ENCODE peak calls at places on chromosomes 5 and 9, in four cellular contexts. One of them, this sample, is unnamed.

GRCh38 chr5:94433393-94434149 is 184.8 kb downstream of the KIAA0825 start:
- DNase-seq in A549: no peak
- DNase-seq in CD8-positive, alpha-beta T cell: no peak
- DNase-seq in cardiac fibroblast: peak
- DNase-seq in this sample: no peak

GRCh38 chr9:105158020-105158419 is 86.4 kb upstream of the SLC44A1 start:
- DNase-seq in A549: no peak
- DNase-seq in CD8-positive, alpha-beta T cell: no peak
- DNase-seq in cardiac fibroblast: no peak
- DNase-seq in this sample: no peak

GRCh38 chr5:81604193-81604592 is 146.7 kb downstream of the SSBP2 start:
- DNase-seq in A549: no peak
- DNase-seq in CD8-positive, alpha-beta T cell: no peak
- DNase-seq in cardiac fibroblast: peak
- DNase-seq in this sample: no peak

GRCh38 chr5:133520991-133521706 is 91.2 kb downstream of the FSTL4 start:
- DNase-seq in A549: no peak
- DNase-seq in CD8-positive, alpha-beta T cell: no peak
- DNase-seq in cardiac fibroblast: no peak
- DNase-seq in this sample: no peak

GRCh38 chr5:28500511-28500910 is 1462.1 kb upstream of the CDH9 start:
- DNase-seq in A549: no peak
- DNase-seq in CD8-positive, alpha-beta T cell: no peak
- DNase-seq in cardiac fibroblast: no peak
- DNase-seq in this sample: no peak

GRCh38 chr9:107316795-107317661 is 33.9 kb downstream of the RAD23B start:
- DNase-seq in A549: no peak
- DNase-seq in CD8-positive, alpha-beta T cell: no peak
- DNase-seq in cardiac fibroblast: peak
- DNase-seq in this sample: no peak

GRCh38 chr5:32753051-32753450 is 41.9 kb downstream of the NPR3 start:
- DNase-seq in A549: no peak
- DNase-seq in CD8-positive, alpha-beta T cell: no peak
- DNase-seq in cardiac fibroblast: peak
- DNase-seq in this sample: no peak

GRCh38 chr5:167634432-167634831 is 657.0 kb upstream of the WWC1 start:
- DNase-seq in A549: no peak
- DNase-seq in CD8-positive, alpha-beta T cell: no peak
- DNase-seq in cardiac fibroblast: peak
- DNase-seq in this sample: no peak

GRCh38 chr5:15683332-15683731 is 183.4 kb downstream of the FBXL7 start:
- DNase-seq in A549: no peak
- DNase-seq in CD8-positive, alpha-beta T cell: no peak
- DNase-seq in cardiac fibroblast: peak
- DNase-seq in this sample: no peak

GRCh38 chr9:133144887-133145466 is 18.7 kb downstream of the GBGT1 start:
- DNase-seq in A549: no peak
- DNase-seq in CD8-positive, alpha-beta T cell: no peak
- DNase-seq in cardiac fibroblast: no peak
- DNase-seq in this sample: peak

GRCh38 chr5:148381906-148382305 is 1.9 kb upstream of the FBXO38 start:
- DNase-seq in A549: no peak
- DNase-seq in CD8-positive, alpha-beta T cell: no peak
- DNase-seq in cardiac fibroblast: no peak
- DNase-seq in this sample: no peak

GRCh38 chr5:76443399-76443798 is 40.3 kb downstream of the IQGAP2 start:
- DNase-seq in A549: no peak
- DNase-seq in CD8-positive, alpha-beta T cell: no peak
- DNase-seq in cardiac fibroblast: no peak
- DNase-seq in this sample: no peak

GRCh38 chr5:318341-318897 is 3.1 kb upstream of the AHRR start:
- DNase-seq in A549: no peak
- DNase-seq in CD8-positive, alpha-beta T cell: no peak
- DNase-seq in cardiac fibroblast: peak
- DNase-seq in this sample: no peak

GRCh38 chr9:111399772-111400563 is 69.9 kb upstream of the OR2K2 start:
- DNase-seq in A549: peak
- DNase-seq in CD8-positive, alpha-beta T cell: no peak
- DNase-seq in cardiac fibroblast: peak
- DNase-seq in this sample: no peak

GRCh38 chr9:75200892-75201470 is 112.7 kb downstream of the OSTF1 start:
- DNase-seq in A549: peak
- DNase-seq in CD8-positive, alpha-beta T cell: no peak
- DNase-seq in cardiac fibroblast: peak
- DNase-seq in this sample: no peak

GRCh38 chr5:93512799-93513198 is 68.2 kb downstream of the NR2F1-AS1 start:
- DNase-seq in A549: no peak
- DNase-seq in CD8-positive, alpha-beta T cell: no peak
- DNase-seq in cardiac fibroblast: peak
- DNase-seq in this sample: no peak

GRCh38 chr9:3692606-3693005 is 166.8 kb upstream of the RFX3 start:
- DNase-seq in A549: no peak
- DNase-seq in CD8-positive, alpha-beta T cell: no peak
- DNase-seq in cardiac fibroblast: no peak
- DNase-seq in this sample: no peak

GRCh38 chr9:26722755-26723154 is 169.8 kb downstream of the CAAP1 start:
- DNase-seq in A549: no peak
- DNase-seq in CD8-positive, alpha-beta T cell: no peak
- DNase-seq in cardiac fibroblast: no peak
- DNase-seq in this sample: no peak
- TF ChIP-seq CTCF in A549: no peak
- TF ChIP-seq CTCF in CD8-positive, alpha-beta T cell: no peak
- TF ChIP-seq CTCF in cardiac fibroblast: no peak
- TF ChIP-seq CTCF in this sample: no peak

DNA sequence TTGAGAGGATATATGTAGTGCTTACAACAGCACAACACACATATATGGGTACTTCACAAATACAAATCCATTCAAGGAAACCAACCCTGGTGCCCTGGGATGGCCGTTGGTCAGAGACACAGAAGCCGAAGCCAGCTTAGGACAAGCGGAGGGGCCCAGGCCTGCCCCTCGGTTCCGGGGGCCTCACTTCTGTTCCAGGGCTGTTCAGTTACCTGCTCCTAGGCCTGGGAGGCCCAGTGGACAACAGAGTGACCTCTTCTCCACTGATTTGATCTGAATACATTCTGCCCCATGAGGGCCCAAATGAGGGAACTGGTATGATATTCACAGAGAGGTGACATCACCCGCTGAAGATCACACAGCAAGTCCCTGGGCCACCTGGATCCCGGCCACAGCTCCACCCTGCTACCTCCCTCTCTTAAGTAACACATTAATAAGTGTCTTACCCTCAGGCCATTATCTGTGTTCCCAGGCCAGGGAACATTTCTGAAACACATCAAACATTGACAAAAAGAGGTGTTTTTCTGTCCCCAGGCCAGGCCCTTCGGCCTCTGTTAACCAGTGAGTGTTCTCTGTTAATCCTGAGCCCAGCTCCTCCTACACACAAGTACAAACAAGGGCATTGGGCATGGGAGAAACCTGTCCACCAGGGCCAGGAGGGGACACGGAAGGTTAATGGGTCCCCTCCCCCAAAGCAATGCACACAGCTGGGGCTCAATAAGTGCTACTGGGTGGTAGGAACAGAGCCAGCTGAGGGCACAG is 4.5 kb upstream of the GRHPR start:
- DNase-seq in A549: no peak
- DNase-seq in CD8-positive, alpha-beta T cell: no peak
- DNase-seq in cardiac fibroblast: no peak
- DNase-seq in this sample: no peak
- H3K4me3 ChIP-seq in A549: no peak
- H3K4me3 ChIP-seq in CD8-positive, alpha-beta T cell: no peak
- H3K4me3 ChIP-seq in cardiac fibroblast: no peak
- H3K4me3 ChIP-seq in this sample: no peak

DNA sequence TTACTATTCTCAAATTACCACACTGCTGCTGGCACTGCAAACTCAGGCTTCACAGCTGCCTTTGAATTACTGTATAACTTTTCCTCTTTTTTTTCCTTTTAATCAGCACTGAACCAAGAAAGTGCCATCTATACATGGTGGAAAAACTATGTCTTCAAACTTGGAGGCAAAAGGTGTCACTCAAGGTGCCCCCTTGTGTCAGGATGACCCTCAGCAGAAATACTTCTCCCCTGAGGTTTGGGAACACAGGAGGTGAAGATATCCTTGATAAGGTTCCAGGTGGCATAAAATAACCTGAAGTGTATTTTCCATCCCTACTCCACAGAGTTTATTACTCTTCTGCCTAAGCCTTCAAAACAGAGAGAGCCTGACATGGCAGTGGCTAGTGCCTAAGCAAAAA is 14.5 kb downstream of the FRMD3 start:
- DNase-seq in A549: no peak
- DNase-seq in CD8-positive, alpha-beta T cell: no peak
- DNase-seq in cardiac fibroblast: no peak
- DNase-seq in this sample: no peak
- TF ChIP-seq CTCF in A549: no peak
- TF ChIP-seq CTCF in CD8-positive, alpha-beta T cell: no peak
- TF ChIP-seq CTCF in cardiac fibroblast: no peak
- TF ChIP-seq CTCF in this sample: no peak

DNA sequence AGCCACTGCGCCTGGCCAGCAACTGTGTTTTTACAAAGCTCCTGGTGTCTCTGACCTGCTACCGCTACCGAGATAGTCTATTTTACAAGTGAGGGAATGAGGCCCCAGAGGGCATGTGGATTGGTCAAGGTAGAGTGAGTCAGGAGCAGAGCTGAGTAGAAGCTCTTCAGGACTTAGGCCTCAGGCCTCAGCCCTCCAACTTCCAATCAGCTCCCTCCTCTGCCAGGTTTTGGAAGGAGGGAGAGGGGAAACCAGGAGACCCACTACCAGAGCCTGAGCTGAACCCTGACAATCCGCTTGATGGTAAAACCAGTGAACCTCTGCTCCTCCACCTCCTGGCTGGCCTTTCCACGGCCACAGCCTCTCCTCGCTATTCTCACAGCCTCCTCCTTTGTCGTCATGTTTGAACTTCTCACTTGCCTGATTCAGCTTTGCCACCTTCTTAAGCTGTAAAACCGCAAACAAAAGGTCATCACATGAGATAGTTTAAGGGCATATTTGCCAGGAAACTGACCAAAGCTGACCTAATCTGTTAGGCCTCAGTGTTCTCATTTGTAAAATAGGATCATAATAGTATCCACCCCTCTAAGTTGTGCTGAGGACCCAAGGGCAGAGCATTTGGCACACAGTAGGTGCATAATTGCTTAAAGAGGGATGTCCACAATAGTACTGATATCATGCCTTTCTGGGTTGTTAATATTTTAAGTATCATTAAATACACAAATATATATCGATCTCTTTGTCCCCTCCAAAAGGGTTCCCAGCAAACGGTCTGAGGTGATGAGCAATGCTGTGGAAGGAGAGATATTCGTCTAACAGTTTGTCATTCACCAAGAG is 1.7 kb downstream of the TRAF1 start:
- DNase-seq in A549: no peak
- DNase-seq in CD8-positive, alpha-beta T cell: no peak
- DNase-seq in cardiac fibroblast: no peak
- DNase-seq in this sample: no peak
- H3K4me3 ChIP-seq in A549: no peak
- H3K4me3 ChIP-seq in CD8-positive, alpha-beta T cell: peak
- H3K4me3 ChIP-seq in cardiac fibroblast: no peak
- H3K4me3 ChIP-seq in this sample: peak

GRCh38 chr9:27003406-27004147 is 1.9 kb downstream of the LRRC19 start:
- DNase-seq in A549: no peak
- DNase-seq in CD8-positive, alpha-beta T cell: no peak
- DNase-seq in cardiac fibroblast: no peak
- DNase-seq in this sample: no peak
- TF ChIP-seq CTCF in A549: no peak
- TF ChIP-seq CTCF in CD8-positive, alpha-beta T cell: no peak
- TF ChIP-seq CTCF in cardiac fibroblast: no peak
- TF ChIP-seq CTCF in this sample: no peak

This sample was measured in Peyer's patch.